ENCODE peak calls at places on chromosomes 5 and 9, in five cellular contexts. O is fibroblast of lung, D is SK-N-SH, I is HCT116, V is kidney. U is an unnamed sample.
A peak's percentile ranks its signal among the peaks of the same experiment; 100 is the strongest.

GRCh38 chr9:133758228-133758627 is 20.1 kb upstream of the SARDH start:
- DNase-seq in O (no peak), D (no peak), I (no peak), V (peak; percentile 66), U (no peak)

GRCh38 chr9:134553061-134553891 is 88.3 kb upstream of the COL5A1 start:
- DNase-seq in O (no peak), D (no peak), I (no peak), V (peak; percentile 74), U (no peak)

GRCh38 chr5:132012385-132013005 is 1.0 kb upstream of the ACSL6 start:
- DNase-seq in O (peak; percentile 66), D (no peak), I (no peak), V (peak; percentile 68), U (no peak)

GRCh38 chr5:40599676-40600075 is 80.0 kb upstream of the PTGER4 start:
- DNase-seq in O (no peak), D (no peak), I (no peak), V (no peak), U (no peak)

GRCh38 chr5:32030226-32030625 is 143.9 kb downstream of the GOLPH3 start:
- DNase-seq in O (no peak), D (no peak), I (no peak), V (no peak), U (no peak)

GRCh38 chr9:101235105-101235866 is 149.5 kb downstream of the BAAT start:
- DNase-seq in O (peak; percentile 1), D (peak; percentile 2), I (peak; percentile 13), V (no peak), U (peak; percentile 52)

GRCh38 chr5:174982381-174982780 is 258.0 kb downstream of the MSX2 start:
- DNase-seq in O (no peak), D (no peak), I (no peak), V (no peak), U (no peak)

GRCh38 chr5:32522429-32523143 is 62.8 kb upstream of the SUB1 start:
- DNase-seq in O (peak; percentile 96), D (no peak), I (no peak), V (no peak), U (no peak)

GRCh38 chr5:53913941-53914340 is 353.5 kb downstream of the NDUFS4 start:
- DNase-seq in O (no peak), D (no peak), I (no peak), V (no peak), U (no peak)

GRCh38 chr9:36842560-36843530 is 191.2 kb downstream of the PAX5 start:
- DNase-seq in O (no peak), D (peak; percentile 46), I (no peak), V (peak; percentile 52), U (no peak)

GRCh38 chr9:137421838-137422667 is 909 bp downstream of the EXD3 start:
- DNase-seq in O (no peak), D (no peak), I (no peak), V (no peak), U (no peak)

GRCh38 chr9:136694163-136694864 is 7.1 kb upstream of the AGPAT2 start:
- DNase-seq in O (no peak), D (peak; percentile 92), I (peak; percentile 43), V (peak; percentile 86), U (no peak)

GRCh38 chr9:129198737-129199435 is 20.8 kb upstream of the IER5L start:
- DNase-seq in O (no peak), D (no peak), I (no peak), V (no peak), U (no peak)

GRCh38 chr9:116475201-116475600 is 211.9 kb upstream of the TRIM32 start:
- DNase-seq in O (peak; percentile 68), D (no peak), I (no peak), V (no peak), U (no peak)

GRCh38 chr5:5103249-5103648 is 36.9 kb upstream of the ADAMTS16 start:
- DNase-seq in O (peak; percentile 78), D (no peak), I (no peak), V (no peak), U (no peak)

GRCh38 chr5:78562001-78562400 is 86.6 kb downstream of the LHFPL2 start:
- DNase-seq in O (no peak), D (no peak), I (no peak), V (no peak), U (no peak)

GRCh38 chr5:132280371-132281240 is 13.6 kb upstream of the SLC22A4 start:
- DNase-seq in O (no peak), D (no peak), I (no peak), V (no peak), U (no peak)

GRCh38 chr9:38178282-38178681 is 109.3 kb upstream of the SHB start:
- DNase-seq in O (no peak), D (no peak), I (peak; percentile 24), V (no peak), U (no peak)

GRCh38 chr5:80246995-80247729 is 8.7 kb downstream of the SERINC5 start:
- DNase-seq in O (peak; percentile 99), D (peak; percentile 48), I (peak; percentile 83), V (no peak), U (no peak)

GRCh38 chr9:36858805-36859375 is 175.2 kb downstream of the PAX5 start:
- DNase-seq in O (no peak), D (no peak), I (no peak), V (no peak), U (no peak)

GRCh38 chr9:127942152-127943010 is 4.7 kb upstream of the DPM2 start:
- DNase-seq in O (peak; percentile 53), D (peak; percentile 88), I (no peak), V (peak; percentile 91), U (no peak)

GRCh38 chr9:133127340-133127981 is 6.4 kb upstream of the RALGDS start:
- DNase-seq in O (peak; percentile 65), D (no peak), I (peak; percentile 50), V (peak; percentile 96), U (no peak)

GRCh38 chr5:41574391-41574790 is 64.0 kb upstream of the PLCXD3 start:
- DNase-seq in O (no peak), D (no peak), I (no peak), V (no peak), U (no peak)

GRCh38 chr5:20466507-20466906 is 478.5 kb upstream of the CDH18 start:
- DNase-seq in O (no peak), D (no peak), I (no peak), V (no peak), U (no peak)

GRCh38 chr5:167696558-167697314 is 594.7 kb upstream of the WWC1 start:
- DNase-seq in O (no peak), D (no peak), I (no peak), V (no peak), U (no peak)

GRCh38 chr5:57911466-57911865 is 428.9 kb upstream of the ACTBL2 start:
- DNase-seq in O (peak; percentile 20), D (no peak), I (no peak), V (no peak), U (no peak)

GRCh38 chr5:100668511-100668910 is 133.3 kb downstream of the FAM174A start:
- DNase-seq in O (peak; percentile 66), D (no peak), I (peak; percentile 8), V (no peak), U (no peak)

GRCh38 chr5:172223901-172224873 is 30.2 kb downstream of the EFCAB9 start:
- DNase-seq in O (no peak), D (no peak), I (no peak), V (no peak), U (no peak)

GRCh38 chr5:127425037-127425436 is 92.4 kb upstream of the PRRC1 start:
- DNase-seq in O (no peak), D (no peak), I (no peak), V (no peak), U (no peak)

GRCh38 chr9:133130721-133131244 is 9.7 kb upstream of the RALGDS start:
- DNase-seq in O (no peak), D (no peak), I (no peak), V (peak; percentile 78), U (no peak)

GRCh38 chr5:40278881-40279280 is 400.8 kb upstream of the PTGER4 start:
- DNase-seq in O (no peak), D (no peak), I (no peak), V (no peak), U (no peak)

GRCh38 chr9:470041-470781 is 255.5 kb downstream of the DOCK8 start:
- DNase-seq in O (peak; percentile 79), D (peak; percentile 83), I (peak; percentile 54), V (peak; percentile 93), U (peak; percentile 89)
- H3K9ac ChIP-seq in O (no peak overlapping the region), D (no peak overlapping the region), I (peak overlapping the region; percentile 68), V (peak overlapping the region; percentile 72), U (peak overlapping the region; percentile 80)

GRCh38 chr9:125455132-125455531 is 193.5 kb downstream of the GAPVD1 start:
- DNase-seq in O (no peak), D (no peak), I (no peak), V (no peak), U (no peak)

GRCh38 chr9:125460346-125460745 is 198.7 kb downstream of the GAPVD1 start:
- DNase-seq in O (peak; percentile 32), D (no peak), I (no peak), V (no peak), U (no peak)

GRCh38 chr9:125455876-125456275 is 194.2 kb downstream of the GAPVD1 start:
- DNase-seq in O (no peak), D (no peak), I (no peak), V (no peak), U (no peak)

GRCh38 chr9:125460883-125461475 is 199.4 kb downstream of the GAPVD1 start:
- DNase-seq in O (peak; percentile 99), D (no peak), I (no peak), V (no peak), U (no peak)

DNA sequence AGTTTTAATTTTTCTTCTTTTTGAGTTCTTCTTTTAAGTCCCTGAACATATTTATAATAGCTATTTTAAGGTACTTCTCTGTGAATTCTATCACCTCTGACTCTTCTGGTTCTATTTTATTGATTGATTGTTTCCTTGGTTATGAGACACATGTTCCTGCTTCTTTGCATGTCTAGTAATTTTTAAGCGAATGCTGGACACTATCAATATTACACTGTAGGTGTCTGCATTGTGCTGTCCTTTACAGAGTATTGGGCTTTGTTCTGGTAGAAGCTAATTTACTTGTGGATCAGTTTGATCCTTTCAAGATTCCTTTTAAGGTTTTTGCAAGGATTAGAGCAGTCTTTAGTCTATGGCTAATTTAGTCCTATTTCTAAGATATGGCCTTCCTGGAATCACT is 195.7 kb downstream of the GAPVD1 start:
- DNase-seq in O (no peak), D (no peak), I (no peak), V (no peak), U (no peak)
- H3K9ac ChIP-seq in O (no peak overlapping the region), D (no peak overlapping the region), I (no peak overlapping the region), V (no peak overlapping the region), U (no peak overlapping the region)

GRCh38 chr9:85414399-85414798 is 327.4 kb downstream of the AGTPBP1 start:
- DNase-seq in O (no peak), D (no peak), I (no peak), V (no peak), U (no peak)
- H3K9ac ChIP-seq in O (no peak overlapping the region), D (no peak overlapping the region), I (no peak overlapping the region), V (no peak overlapping the region), U (no peak overlapping the region)

DNA sequence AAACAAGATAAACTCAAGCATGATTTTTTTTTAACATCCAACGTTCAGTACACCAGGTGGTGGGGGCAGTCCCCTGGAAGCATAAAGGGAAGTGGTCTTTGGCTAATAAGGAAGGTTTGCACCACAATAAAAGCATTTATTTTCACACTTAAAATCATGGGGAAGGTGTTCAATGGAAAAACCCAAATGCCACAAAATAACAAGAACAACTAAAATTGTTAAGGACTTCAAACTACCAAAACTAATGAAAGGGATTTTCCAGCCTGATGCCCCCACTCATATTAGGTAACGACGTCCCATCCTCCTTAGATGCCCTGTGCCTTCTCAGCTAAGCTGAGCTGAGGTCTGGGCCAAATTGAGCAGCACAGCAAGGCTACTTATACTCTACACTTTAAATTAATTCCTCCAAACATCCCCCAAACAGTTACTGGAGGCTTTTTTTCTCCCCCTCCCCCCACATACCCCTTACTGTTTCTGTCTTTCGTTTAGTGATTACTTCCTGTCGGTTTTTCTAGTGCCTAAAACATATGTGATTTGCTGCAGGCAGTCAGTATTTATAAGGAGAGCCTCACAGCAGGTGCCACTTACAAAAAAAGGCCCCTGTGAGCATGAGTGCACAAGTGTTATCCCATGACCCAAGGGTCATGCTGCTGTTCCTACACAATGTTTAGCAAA is 259.7 kb upstream of the ZNF608 start:
- DNase-seq in O (no peak), D (no peak), I (no peak), V (no peak), U (no peak)
- H3K9ac ChIP-seq in O (no peak overlapping the region), D (no peak overlapping the region), I (no peak overlapping the region), V (no peak overlapping the region), U (no peak overlapping the region)